ENCODE peak calls at places on chromosome 10, in four cellular contexts. One of them, this sample, is unnamed.

GRCh38 chr10:124083047-124083739 is 10.2 kb downstream of the CHST15 start:
- DNase-seq in hepatocyte: no peak
- DNase-seq in astrocyte: no peak
- DNase-seq in trophoblast cell: no peak
- DNase-seq in this sample: no peak

GRCh38 chr10:20890009-20890408 is 7.1 kb downstream of the NEBL start:
- DNase-seq in hepatocyte: no peak
- DNase-seq in astrocyte: peak; percentile 49
- DNase-seq in trophoblast cell: peak; percentile 55
- DNase-seq in this sample: no peak

GRCh38 chr10:627032-627992 is 62.2 kb downstream of the DIP2C start:
- DNase-seq in hepatocyte: no peak
- DNase-seq in astrocyte: no peak
- DNase-seq in trophoblast cell: peak; percentile 38
- DNase-seq in this sample: no peak

GRCh38 chr10:37736120-37736519 is 121.3 kb downstream of the ZNF248 start:
- DNase-seq in hepatocyte: no peak
- DNase-seq in astrocyte: no peak
- DNase-seq in trophoblast cell: peak; percentile 75
- DNase-seq in this sample: no peak

GRCh38 chr10:5399332-5399731 is 5.3 kb downstream of the TUBAL3 start:
- DNase-seq in hepatocyte: no peak
- DNase-seq in astrocyte: no peak
- DNase-seq in trophoblast cell: no peak
- DNase-seq in this sample: no peak

GRCh38 chr10:3404381-3404780 is 231.8 kb upstream of the PITRM1 start:
- DNase-seq in hepatocyte: no peak
- DNase-seq in astrocyte: no peak
- DNase-seq in trophoblast cell: peak; percentile 76
- DNase-seq in this sample: no peak

GRCh38 chr10:29968556-29968955 is 90.8 kb downstream of the JCAD start:
- DNase-seq in hepatocyte: no peak
- DNase-seq in astrocyte: no peak
- DNase-seq in trophoblast cell: no peak
- DNase-seq in this sample: no peak

GRCh38 chr10:123678376-123678775 is 12.2 kb downstream of the GPR26 start:
- DNase-seq in hepatocyte: no peak
- DNase-seq in astrocyte: no peak
- DNase-seq in trophoblast cell: no peak
- DNase-seq in this sample: no peak

GRCh38 chr10:25629333-25629732 is 304.7 kb upstream of the MYO3A start:
- DNase-seq in hepatocyte: no peak
- DNase-seq in astrocyte: no peak
- DNase-seq in trophoblast cell: no peak
- DNase-seq in this sample: no peak

GRCh38 chr10:61896854-61897661 is 4.4 kb upstream of the ARID5B start:
- DNase-seq in hepatocyte: peak; percentile 75
- DNase-seq in astrocyte: peak; percentile 47
- DNase-seq in trophoblast cell: peak; percentile 94
- DNase-seq in this sample: peak; percentile 88

GRCh38 chr10:46554166-46554781 is 2.2 kb downstream of the GPRIN2 start:
- DNase-seq in hepatocyte: no peak
- DNase-seq in astrocyte: no peak
- DNase-seq in trophoblast cell: no peak
- DNase-seq in this sample: peak; percentile 87

GRCh38 chr10:104584541-104584940 is 56.5 kb upstream of the SORCS3 start:
- DNase-seq in hepatocyte: no peak
- DNase-seq in astrocyte: no peak
- DNase-seq in trophoblast cell: no peak
- DNase-seq in this sample: no peak

GRCh38 chr10:100999742-101000601 is at the start of gene LZTS2:
- DNase-seq in hepatocyte: peak; percentile 64
- DNase-seq in astrocyte: no peak
- DNase-seq in trophoblast cell: no peak
- DNase-seq in this sample: peak; percentile 96

GRCh38 chr10:102635377-102635776 is 8.9 kb upstream of the TRIM8 start:
- DNase-seq in hepatocyte: no peak
- DNase-seq in astrocyte: no peak
- DNase-seq in trophoblast cell: no peak
- DNase-seq in this sample: no peak

GRCh38 chr10:110458583-110458920 is 39.2 kb upstream of the DUSP5 start:
- DNase-seq in hepatocyte: no peak
- DNase-seq in astrocyte: no peak
- DNase-seq in trophoblast cell: no peak
- DNase-seq in this sample: no peak

GRCh38 chr10:86729677-86730076 is 26.7 kb upstream of the BMPR1A start:
- DNase-seq in hepatocyte: no peak
- DNase-seq in astrocyte: no peak
- DNase-seq in trophoblast cell: peak; percentile 69
- DNase-seq in this sample: peak; percentile 27

GRCh38 chr10:102593074-102593803 is 51.0 kb upstream of the TRIM8 start:
- DNase-seq in hepatocyte: no peak
- DNase-seq in astrocyte: peak; percentile 63
- DNase-seq in trophoblast cell: no peak
- DNase-seq in this sample: no peak

GRCh38 chr10:50405733-50406132 is 154.4 kb upstream of the ASAH2 start:
- DNase-seq in hepatocyte: no peak
- DNase-seq in astrocyte: no peak
- DNase-seq in trophoblast cell: peak; percentile 21
- DNase-seq in this sample: no peak

GRCh38 chr10:50403074-50403473 is 151.8 kb upstream of the ASAH2 start:
- DNase-seq in hepatocyte: no peak
- DNase-seq in astrocyte: no peak
- DNase-seq in trophoblast cell: peak; percentile 54
- DNase-seq in this sample: no peak

GRCh38 chr10:50407077-50407801 is 155.9 kb upstream of the ASAH2 start:
- DNase-seq in hepatocyte: no peak
- DNase-seq in astrocyte: no peak
- DNase-seq in trophoblast cell: peak; percentile 77
- DNase-seq in this sample: no peak

GRCh38 chr10:50404021-50404823 is 152.9 kb upstream of the ASAH2 start:
- DNase-seq in hepatocyte: no peak
- DNase-seq in astrocyte: no peak
- DNase-seq in trophoblast cell: peak; percentile 91
- DNase-seq in this sample: no peak

DNA sequence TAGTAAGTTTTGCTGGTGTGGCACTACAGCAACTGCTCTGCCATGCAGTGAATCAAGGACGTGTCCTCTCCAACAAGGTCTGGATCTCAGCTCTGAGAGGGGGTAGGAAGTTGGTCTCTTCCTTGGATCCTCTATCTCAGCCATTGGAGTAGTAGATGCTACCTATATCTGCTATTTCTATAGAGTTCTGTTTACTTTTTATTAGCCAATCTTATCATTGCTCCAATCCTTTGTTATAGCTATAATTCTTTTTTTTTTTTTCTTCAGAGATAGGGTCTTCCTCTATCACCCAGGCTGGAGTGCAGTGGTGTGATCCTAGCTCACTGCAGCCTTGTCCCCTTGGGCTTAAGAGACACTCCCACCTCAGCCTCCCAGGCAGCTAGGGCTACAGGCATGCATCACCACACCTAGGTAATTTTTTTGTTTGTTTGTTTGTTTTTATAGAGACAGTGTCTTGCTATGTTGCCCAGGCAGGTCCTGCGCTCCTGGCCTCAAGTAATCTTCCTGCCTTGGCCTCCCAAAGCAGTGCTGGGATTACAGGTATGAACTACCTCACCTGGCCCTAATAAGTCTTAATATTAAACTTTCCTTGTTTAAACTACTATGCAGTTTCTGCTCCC is 155.3 kb upstream of the ASAH2 start:
- DNase-seq in hepatocyte: no peak
- DNase-seq in astrocyte: no peak
- DNase-seq in trophoblast cell: peak; percentile 68
- DNase-seq in this sample: no peak
- H3K4me2 ChIP-seq in hepatocyte: no peak overlapping the region
- H3K4me2 ChIP-seq in astrocyte: no peak overlapping the region
- H3K4me2 ChIP-seq in trophoblast cell: no peak overlapping the region
- H3K4me2 ChIP-seq in this sample: no peak overlapping the region

GRCh38 chr10:93166116-93166515 is 92.4 kb downstream of the CYP26A1 start:
- DNase-seq in hepatocyte: no peak
- DNase-seq in astrocyte: no peak
- DNase-seq in trophoblast cell: no peak
- DNase-seq in this sample: no peak
- H3K4me2 ChIP-seq in hepatocyte: no peak overlapping the region
- H3K4me2 ChIP-seq in astrocyte: no peak overlapping the region
- H3K4me2 ChIP-seq in trophoblast cell: no peak overlapping the region
- H3K4me2 ChIP-seq in this sample: no peak overlapping the region

GRCh38 chr10:70675496-70676161 is 3.3 kb downstream of the ADAMTS14 start:
- DNase-seq in hepatocyte: no peak
- DNase-seq in astrocyte: no peak
- DNase-seq in trophoblast cell: no peak
- DNase-seq in this sample: peak; percentile 54
- H3K4me2 ChIP-seq in hepatocyte: no peak overlapping the region
- H3K4me2 ChIP-seq in astrocyte: peak overlapping the region; percentile 92
- H3K4me2 ChIP-seq in trophoblast cell: no peak overlapping the region
- H3K4me2 ChIP-seq in this sample: no peak overlapping the region

GRCh38 chr10:26717476-26717875 is 20.0 kb downstream of the PDSS1 start:
- DNase-seq in hepatocyte: no peak
- DNase-seq in astrocyte: no peak
- DNase-seq in trophoblast cell: no peak
- DNase-seq in this sample: no peak

GRCh38 chr10:26711324-26711723 is 13.8 kb downstream of the PDSS1 start:
- DNase-seq in hepatocyte: no peak
- DNase-seq in astrocyte: no peak
- DNase-seq in trophoblast cell: no peak
- DNase-seq in this sample: no peak

GRCh38 chr10:26714385-26714784 is 16.9 kb downstream of the PDSS1 start:
- DNase-seq in hepatocyte: no peak
- DNase-seq in astrocyte: no peak
- DNase-seq in trophoblast cell: no peak
- DNase-seq in this sample: no peak

GRCh38 chr10:26714816-26715487 is 17.5 kb downstream of the PDSS1 start:
- DNase-seq in hepatocyte: peak; percentile 70
- DNase-seq in astrocyte: no peak
- DNase-seq in trophoblast cell: no peak
- DNase-seq in this sample: no peak
- H3K4me2 ChIP-seq in hepatocyte: peak overlapping the region; percentile 52
- H3K4me2 ChIP-seq in astrocyte: no peak overlapping the region
- H3K4me2 ChIP-seq in trophoblast cell: no peak overlapping the region
- H3K4me2 ChIP-seq in this sample: no peak overlapping the region

GRCh38 chr10:14072541-14072940 is 258.2 kb downstream of the FRMD4A start:
- DNase-seq in hepatocyte: no peak
- DNase-seq in astrocyte: no peak
- DNase-seq in trophoblast cell: no peak
- DNase-seq in this sample: no peak
- H3K4me2 ChIP-seq in hepatocyte: no peak overlapping the region
- H3K4me2 ChIP-seq in astrocyte: no peak overlapping the region
- H3K4me2 ChIP-seq in trophoblast cell: no peak overlapping the region
- H3K4me2 ChIP-seq in this sample: no peak overlapping the region

GRCh38 chr10:75397571-75397921 is 4.0 kb downstream of the ZNF503 start:
- DNase-seq in hepatocyte: no peak
- DNase-seq in astrocyte: no peak
- DNase-seq in trophoblast cell: no peak
- DNase-seq in this sample: peak; percentile 79

GRCh38 chr10:75395955-75396860 is 5.4 kb downstream of the ZNF503 start:
- DNase-seq in hepatocyte: peak; percentile 49
- DNase-seq in astrocyte: no peak
- DNase-seq in trophoblast cell: no peak
- DNase-seq in this sample: peak; percentile 74

GRCh38 chr10:75396861-75397570 is 4.5 kb downstream of the ZNF503 start:
- DNase-seq in hepatocyte: peak; percentile 48
- DNase-seq in astrocyte: no peak
- DNase-seq in trophoblast cell: no peak
- DNase-seq in this sample: no peak

GRCh38 chr10:75392744-75393143 is 8.8 kb downstream of the ZNF503 start:
- DNase-seq in hepatocyte: no peak
- DNase-seq in astrocyte: no peak
- DNase-seq in trophoblast cell: no peak
- DNase-seq in this sample: no peak

DNA sequence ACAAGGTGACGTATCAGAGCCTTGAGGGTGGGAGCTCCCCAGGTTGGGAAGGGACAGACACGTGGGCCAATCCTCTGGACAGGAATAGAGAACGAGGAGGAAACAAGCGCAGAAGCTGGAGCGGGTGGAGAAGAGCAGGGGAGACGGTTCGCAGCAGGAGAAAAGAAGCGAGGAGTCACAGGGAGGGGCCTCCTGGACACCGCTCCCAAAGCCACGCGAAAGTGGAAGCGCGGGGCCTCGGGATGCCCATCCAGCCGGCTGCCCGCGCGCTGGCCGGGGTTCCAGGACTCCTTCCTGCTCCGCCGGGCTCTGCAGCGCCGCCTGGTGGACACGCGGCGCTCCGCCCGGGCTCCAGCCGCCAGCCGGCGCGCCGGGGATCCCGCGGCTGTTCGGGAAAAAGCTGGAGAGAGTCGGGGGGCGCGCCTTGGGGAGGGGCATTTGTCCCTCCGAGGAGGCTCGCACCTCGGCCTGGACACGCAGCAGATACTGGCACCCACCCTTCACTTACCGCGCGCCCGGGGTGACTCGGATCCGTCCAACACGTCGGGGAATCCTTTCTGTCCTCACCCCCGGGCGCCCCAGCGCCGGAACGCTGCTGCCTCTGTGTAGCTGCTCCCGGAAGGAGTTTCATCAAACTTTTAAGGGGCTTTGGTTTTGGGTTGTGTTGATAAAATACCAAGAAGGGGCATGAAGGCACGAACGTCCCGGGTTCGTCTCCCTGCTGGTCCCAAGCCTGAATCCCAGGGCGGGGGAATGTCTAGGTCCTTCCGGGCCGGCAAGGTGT is 6.2 kb downstream of the ZNF503 start:
- DNase-seq in hepatocyte: peak; percentile 89
- DNase-seq in astrocyte: no peak
- DNase-seq in trophoblast cell: peak; percentile 29
- DNase-seq in this sample: peak; percentile 97
- H3K4me2 ChIP-seq in hepatocyte: peak overlapping the region; percentile 97
- H3K4me2 ChIP-seq in astrocyte: peak overlapping the region; percentile 100
- H3K4me2 ChIP-seq in trophoblast cell: peak overlapping the region; percentile 96
- H3K4me2 ChIP-seq in this sample: peak overlapping the region; percentile 45

DNA sequence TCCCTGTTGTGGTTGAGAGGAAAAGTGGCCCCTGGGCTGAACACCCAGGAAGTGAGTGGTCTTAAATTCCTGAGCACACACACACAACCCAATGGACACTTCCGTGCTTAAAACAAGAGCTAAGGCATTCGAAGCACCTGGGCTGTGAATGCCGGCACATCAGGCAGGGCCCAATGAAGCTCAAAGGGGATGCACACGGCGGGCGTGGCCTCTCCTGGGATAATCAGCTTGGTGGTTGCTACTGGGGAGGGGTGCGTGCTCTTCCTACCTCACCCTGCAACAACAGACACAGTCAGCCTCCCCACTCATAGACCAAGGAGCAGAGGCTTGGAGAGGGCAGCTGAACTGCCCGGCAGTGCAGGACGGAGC is 115.0 kb upstream of the TCERG1L start:
- DNase-seq in hepatocyte: no peak
- DNase-seq in astrocyte: no peak
- DNase-seq in trophoblast cell: no peak
- DNase-seq in this sample: no peak
- H3K4me2 ChIP-seq in hepatocyte: no peak overlapping the region
- H3K4me2 ChIP-seq in astrocyte: no peak overlapping the region
- H3K4me2 ChIP-seq in trophoblast cell: no peak overlapping the region
- H3K4me2 ChIP-seq in this sample: no peak overlapping the region

This sample was measured in osteoblast.